ENCODE peak calls at places on chromosomes 13 and 19, in nine cellular contexts. F, U, D, P, I, R, S, E and G are unnamed samples.

GRCh38 chr19:13094771-13095392 is 7.8 kb downstream of the LYL1 start:
- ATAC-seq in F (no peak), U (no peak), D (no peak), P (no peak), I (no peak), R (no peak), S (no peak), E (no peak), G (peak; percentile 47)

GRCh38 chr19:17348700-17349099 is 11.3 kb downstream of the GTPBP3 start:
- ATAC-seq in F (no peak), U (peak; percentile 23), D (no peak), P (peak; percentile 60), I (no peak), R (peak; percentile 85), S (no peak), E (no peak), G (no peak)

GRCh38 chr13:75637101-75637774 is 1.1 kb downstream of the LMO7 start:
- ATAC-seq in F (no peak), U (no peak), D (no peak), P (no peak), I (no peak), R (no peak), S (no peak), E (no peak), G (no peak)

GRCh38 chr19:295687-296370 is 4.6 kb upstream of the PLPP2 start:
- ATAC-seq in F (no peak), U (peak; percentile 47), D (no peak), P (no peak), I (no peak), R (peak; percentile 67), S (no peak), E (no peak), G (no peak)

GRCh38 chr13:29039212-29039611 is 219.1 kb downstream of the MTUS2 start:
- ATAC-seq in F (no peak), U (peak; percentile 22), D (no peak), P (no peak), I (no peak), R (no peak), S (no peak), E (peak; percentile 13), G (peak; percentile 12)

GRCh38 chr19:13127811-13128575 is 9.9 kb downstream of the NACC1 start:
- ATAC-seq in F (no peak), U (no peak), D (no peak), P (peak; percentile 18), I (no peak), R (no peak), S (no peak), E (no peak), G (no peak)

GRCh38 chr13:20144141-20144850 is 16.6 kb downstream of the GJA3 start:
- ATAC-seq in F (no peak), U (no peak), D (no peak), P (no peak), I (no peak), R (no peak), S (no peak), E (no peak), G (no peak)

GRCh38 chr19:51356159-51356801 is 9.9 kb downstream of the ETFB start:
- ATAC-seq in F (no peak), U (no peak), D (no peak), P (no peak), I (no peak), R (no peak), S (no peak), E (no peak), G (no peak)

GRCh38 chr13:111252449-111253124 is 67.9 kb upstream of the TEX29 start:
- ATAC-seq in F (no peak), U (no peak), D (no peak), P (peak; percentile 76), I (no peak), R (peak; percentile 54), S (no peak), E (no peak), G (no peak)

GRCh38 chr13:99614465-99614885 is 113.2 kb downstream of the TM9SF2 start:
- ATAC-seq in F (peak; percentile 63), U (peak; percentile 64), D (no peak), P (no peak), I (peak; percentile 65), R (peak; percentile 43), S (peak; percentile 48), E (peak; percentile 86), G (peak; percentile 83)

GRCh38 chr13:46010148-46010547 is 42.4 kb downstream of the ZC3H13 start:
- ATAC-seq in F (no peak), U (no peak), D (no peak), P (no peak), I (no peak), R (no peak), S (no peak), E (no peak), G (no peak)